ENCODE peak calls at places on chromosome 7, in six cellular contexts. U is right cardiac atrium, G is lower lobe of right lung, I is tibial nerve, R is heart right ventricle, B is left lung. V is an unnamed sample.

GRCh38 chr7:64799-65430 is 127.5 kb upstream of the FAM20C start:
- DNase-seq in U (peak; percentile 55), G (peak; percentile 25), I (no peak), R (no peak), B (peak; percentile 29), V (no peak)

GRCh38 chr7:6419310-6419773 is 28.4 kb downstream of the DAGLB start:
- DNase-seq in U (peak; percentile 54), G (no peak), I (no peak), R (peak; percentile 19), B (no peak), V (no peak)

GRCh38 chr7:45511721-45512422 is 62.3 kb upstream of the ADCY1 start:
- DNase-seq in U (no peak), G (no peak), I (no peak), R (no peak), B (no peak), V (no peak)

GRCh38 chr7:35849158-35849831 is 48.4 kb downstream of the SEPTIN7 start:
- DNase-seq in U (no peak), G (no peak), I (no peak), R (no peak), B (no peak), V (peak; percentile 66)

GRCh38 chr7:10104292-10104691 is 869.4 kb upstream of the PHF14 start:
- DNase-seq in U (no peak), G (no peak), I (no peak), R (no peak), B (no peak), V (no peak)

GRCh38 chr7:139762886-139763285 is 14.9 kb downstream of the HIPK2 start:
- DNase-seq in U (no peak), G (no peak), I (no peak), R (no peak), B (no peak), V (peak; percentile 32)

GRCh38 chr7:9242604-9243003 is 809.2 kb downstream of the NXPH1 start:
- DNase-seq in U (no peak), G (no peak), I (no peak), R (no peak), B (no peak), V (no peak)

GRCh38 chr7:16562456-16563220 is 36.0 kb downstream of the LRRC72 start:
- DNase-seq in U (no peak), G (no peak), I (no peak), R (no peak), B (no peak), V (no peak)

GRCh38 chr7:23462846-23463245 is 7.4 kb downstream of the IGF2BP3 start:
- DNase-seq in U (no peak), G (no peak), I (no peak), R (no peak), B (no peak), V (peak; percentile 63)

GRCh38 chr7:2595258-2595860 is 36.4 kb upstream of the TTYH3 start:
- DNase-seq in U (peak; percentile 44), G (no peak), I (no peak), R (no peak), B (no peak), V (no peak)

GRCh38 chr7:150936018-150936417 is 42.1 kb downstream of the KCNH2 start:
- DNase-seq in U (no peak), G (peak; percentile 9), I (no peak), R (no peak), B (no peak), V (no peak)

GRCh38 chr7:33886100-33886623 is 19.2 kb upstream of the BMPER start:
- DNase-seq in U (no peak), G (no peak), I (no peak), R (no peak), B (no peak), V (no peak)

GRCh38 chr7:105477908-105478307 is 44.2 kb downstream of the PUS7 start:
- DNase-seq in U (no peak), G (no peak), I (no peak), R (no peak), B (no peak), V (no peak)

GRCh38 chr7:76260171-76260703 is 42.2 kb upstream of the HSPB1 start:
- DNase-seq in U (peak; percentile 70), G (no peak), I (no peak), R (no peak), B (no peak), V (no peak)

GRCh38 chr7:108235451-108236061 is 105.4 kb upstream of the LAMB4 start:
- DNase-seq in U (no peak), G (no peak), I (no peak), R (no peak), B (no peak), V (no peak)

GRCh38 chr7:114026486-114027089 is 107.8 kb upstream of the PPP1R3A start:
- DNase-seq in U (no peak), G (no peak), I (no peak), R (peak; percentile 18), B (no peak), V (peak; percentile 41)

GRCh38 chr7:85664341-85664740 is 477.5 kb upstream of the SEMA3D start:
- DNase-seq in U (no peak), G (no peak), I (no peak), R (no peak), B (no peak), V (no peak)

GRCh38 chr7:30424536-30424935 is 54.0 kb downstream of the NOD1 start:
- DNase-seq in U (peak; percentile 41), G (no peak), I (no peak), R (no peak), B (no peak), V (no peak)

GRCh38 chr7:44534087-44534486 is 7.0 kb downstream of the NPC1L1 start:
- DNase-seq in U (no peak), G (no peak), I (no peak), R (no peak), B (no peak), V (no peak)

DNA sequence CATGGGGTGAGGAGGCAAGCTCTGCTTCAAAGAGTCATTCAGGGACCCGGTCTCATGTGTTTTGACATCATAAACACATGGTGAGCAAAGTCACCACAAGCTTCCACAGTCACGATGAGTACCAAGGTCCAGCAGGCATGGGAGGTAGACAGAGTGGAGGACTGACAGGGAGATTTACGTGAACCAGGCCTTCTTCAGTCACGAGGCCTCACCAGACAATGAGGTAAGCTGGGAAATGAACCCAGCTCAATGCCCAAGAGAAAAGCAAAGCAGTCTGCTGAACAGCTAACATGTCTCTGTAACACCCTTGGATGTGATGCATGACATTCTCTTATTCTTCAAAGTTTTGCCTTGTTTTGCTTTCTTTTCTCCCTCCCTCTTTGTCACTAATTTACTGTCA is 8.8 kb downstream of the PPP1R17 start:
- DNase-seq in U (no peak), G (no peak), I (no peak), R (no peak), B (no peak), V (no peak)
- H3K27ac ChIP-seq in U (no peak overlapping the region), G (no peak overlapping the region), I (no peak overlapping the region), R (no peak overlapping the region), B (no peak overlapping the region), V (no peak overlapping the region)

DNA sequence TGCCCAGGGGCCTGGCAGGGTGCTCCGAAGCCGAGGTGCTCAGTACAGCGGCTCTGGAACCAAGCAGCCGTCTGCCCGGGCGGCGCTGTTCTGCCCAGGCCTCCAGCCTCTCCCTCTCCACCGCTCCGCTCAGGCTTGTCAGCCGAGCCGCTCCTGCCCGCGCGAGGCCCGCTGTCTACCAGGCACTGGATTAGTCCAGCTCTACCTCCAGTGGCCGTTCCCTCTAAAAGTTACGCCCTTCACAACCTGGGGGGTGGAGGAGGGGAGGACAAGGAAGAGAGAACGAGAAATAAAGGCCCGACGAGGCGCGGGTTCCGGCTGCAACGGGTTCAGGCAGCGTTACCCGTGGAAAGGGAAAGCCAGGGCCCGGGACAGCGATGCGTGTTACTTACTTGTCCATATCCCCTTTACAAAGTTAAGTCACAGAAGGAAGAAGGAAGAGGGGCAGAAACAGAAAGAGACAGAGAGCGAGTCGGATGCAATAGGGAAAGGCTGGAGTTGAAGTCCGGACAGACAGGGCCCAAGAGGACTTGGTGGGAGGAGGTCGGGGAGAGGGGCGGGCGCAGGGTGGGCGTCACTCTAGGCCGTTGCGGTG is 2.9 kb downstream of the SP8 start:
- DNase-seq in U (no peak), G (no peak), I (no peak), R (no peak), B (no peak), V (no peak)
- H3K4me3 ChIP-seq in U (peak overlapping the region; percentile 41), G (peak overlapping the region; percentile 27), I (peak overlapping the region; percentile 0), R (peak overlapping the region; percentile 32), B (no peak overlapping the region), V (no peak overlapping the region)

GRCh38 chr7:157442993-157443831 is 106.4 kb downstream of the DNAJB6 start:
- DNase-seq in U (no peak), G (peak; percentile 42), I (no peak), R (no peak), B (no peak), V (no peak)
- H3K27me3 ChIP-seq in U (no peaks in the 10 kb centered on the region), G (no peaks in the 10 kb centered on the region), I (no peaks in the 10 kb centered on the region), R (no peaks in the 10 kb centered on the region), B (no peaks in the 10 kb centered on the region), V (no peaks in the 10 kb centered on the region)

GRCh38 chr7:74586258-74587200 is 71.0 kb upstream of the GTF2I start:
- DNase-seq in U (no peak), G (no peak), I (no peak), R (no peak), B (no peak), V (no peak)
- H3K27ac ChIP-seq in U (peak overlapping the region; percentile 5), G (peak overlapping the region; percentile 56), I (peak overlapping the region; percentile 12), R (no peak overlapping the region), B (peak overlapping the region; percentile 73), V (peak overlapping the region; percentile 30)

DNA sequence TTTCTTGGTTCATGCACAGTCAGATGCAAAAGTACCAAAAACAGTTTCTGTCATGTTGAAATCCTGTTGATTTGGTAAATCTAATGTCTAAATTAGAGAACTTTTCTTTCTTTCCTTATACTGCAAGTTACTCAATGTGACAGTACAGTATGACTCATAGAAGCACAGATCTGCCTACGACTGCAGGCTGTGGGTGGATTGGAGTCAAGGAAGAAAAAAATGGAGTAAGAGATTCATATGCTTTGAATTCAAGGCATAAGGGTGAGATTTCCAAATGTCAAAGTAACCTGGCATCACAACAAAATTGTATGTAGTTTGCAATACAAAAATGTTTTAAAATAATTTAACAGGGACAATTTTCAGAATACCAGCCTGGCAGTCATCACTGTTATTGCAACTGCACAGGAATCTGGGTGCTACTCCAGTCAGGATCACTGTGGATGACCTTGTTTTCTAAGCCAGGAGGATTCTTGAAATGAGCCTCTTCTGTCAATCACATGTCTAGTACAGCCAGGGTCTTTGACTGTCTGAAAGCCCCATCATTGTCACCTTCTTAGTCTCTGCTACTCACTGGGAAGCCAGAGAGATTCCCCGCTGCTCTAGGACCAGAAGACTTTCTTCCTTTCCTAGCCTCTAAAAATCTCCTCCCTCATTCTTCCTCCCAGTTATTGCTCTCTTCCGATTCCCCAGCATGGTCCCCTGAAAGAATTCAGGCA is 83.6 kb downstream of the CD36 start:
- DNase-seq in U (no peak), G (peak; percentile 52), I (no peak), R (no peak), B (peak; percentile 45), V (peak; percentile 82)
- H3K4me3 ChIP-seq in U (no peak overlapping the region), G (no peak overlapping the region), I (no peak overlapping the region), R (no peak overlapping the region), B (no peak overlapping the region), V (no peak overlapping the region)

DNA sequence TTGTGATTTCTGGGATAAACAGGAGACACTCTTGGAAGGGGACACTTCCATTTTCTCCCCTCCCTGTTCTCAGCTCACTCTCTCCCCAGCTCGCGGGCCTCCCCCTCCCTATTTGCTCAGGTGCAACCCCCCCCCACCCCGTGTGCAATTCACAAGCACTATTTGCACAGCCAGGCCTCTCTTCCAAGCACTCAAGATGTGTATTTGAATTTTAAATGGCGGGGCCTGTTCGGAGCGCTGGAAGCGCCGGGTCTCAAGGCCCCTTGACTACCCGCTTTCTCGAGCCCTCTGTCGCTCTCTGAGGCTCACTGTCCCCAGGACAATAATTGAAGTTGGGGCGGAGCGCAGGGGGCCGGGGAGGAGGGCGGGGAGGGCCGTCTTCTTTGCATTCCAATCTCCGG is 7.8 kb downstream of the SHH start:
- DNase-seq in U (no peak), G (no peak), I (no peak), R (no peak), B (no peak), V (no peak)
- H3K27me3 ChIP-seq in U (no peaks in the 10 kb centered on the region), G (peaks cover 97% of the 10 kb centered on the region), I (peaks cover 89% of the 10 kb centered on the region), R (peaks cover 95% of the 10 kb centered on the region), B (peaks cover 74% of the 10 kb centered on the region), V (peaks cover 29% of the 10 kb centered on the region)

GRCh38 chr7:116575853-116576252 is 51.0 kb downstream of the CAV1 start:
- DNase-seq in U (no peak), G (no peak), I (no peak), R (no peak), B (no peak), V (no peak)
- H3K27ac ChIP-seq in U (no peak overlapping the region), G (no peak overlapping the region), I (no peak overlapping the region), R (peak overlapping the region; percentile 47), B (no peak overlapping the region), V (no peak overlapping the region)